ENCODE peak calls at places on chromosomes 3 and 15, in ten cellular contexts. One of them, this sample, is unnamed.

GRCh38 chr3:110459021-110459420 is 612.6 kb upstream of the NECTIN3 start:
- DNase-seq in epithelial cell of esophagus: peak
- DNase-seq in HuH-7: no peak
- DNase-seq in dermis blood vessel endothelial cell: no peak
- DNase-seq in AML-193: no peak
- DNase-seq in GDM1: no peak
- DNase-seq in WERI-Rb-1: no peak
- DNase-seq in NCI-H1092 treated with DMSO at 0.1 percent for 48 hours: no peak
- DNase-seq in PC-3: peak
- DNase-seq in HFFc6: no peak
- DNase-seq in this sample: no peak

GRCh38 chr3:57998366-57999283 is 9.6 kb upstream of the FLNB start:
- DNase-seq in epithelial cell of esophagus: peak
- DNase-seq in HuH-7: no peak
- DNase-seq in dermis blood vessel endothelial cell: no peak
- DNase-seq in AML-193: no peak
- DNase-seq in GDM1: no peak
- DNase-seq in WERI-Rb-1: no peak
- DNase-seq in NCI-H1092 treated with DMSO at 0.1 percent for 48 hours: no peak
- DNase-seq in PC-3: peak
- DNase-seq in HFFc6: no peak
- DNase-seq in this sample: no peak

GRCh38 chr3:59101091-59101738 is 51.4 kb upstream of the CFAP20DC start:
- DNase-seq in epithelial cell of esophagus: peak
- DNase-seq in HuH-7: no peak
- DNase-seq in dermis blood vessel endothelial cell: no peak
- DNase-seq in AML-193: no peak
- DNase-seq in GDM1: no peak
- DNase-seq in WERI-Rb-1: no peak
- DNase-seq in NCI-H1092 treated with DMSO at 0.1 percent for 48 hours: no peak
- DNase-seq in PC-3: peak
- DNase-seq in HFFc6: peak
- DNase-seq in this sample: no peak

GRCh38 chr3:143433787-143434378 is 314.3 kb downstream of the CHST2 start:
- DNase-seq in epithelial cell of esophagus: peak
- DNase-seq in HuH-7: no peak
- DNase-seq in dermis blood vessel endothelial cell: peak
- DNase-seq in AML-193: peak
- DNase-seq in GDM1: peak
- DNase-seq in WERI-Rb-1: peak
- DNase-seq in NCI-H1092 treated with DMSO at 0.1 percent for 48 hours: no peak
- DNase-seq in PC-3: peak
- DNase-seq in HFFc6: no peak
- DNase-seq in this sample: no peak

GRCh38 chr15:90078965-90079364 is 23.3 kb downstream of the IDH2 start:
- DNase-seq in epithelial cell of esophagus: no peak
- DNase-seq in HuH-7: no peak
- DNase-seq in dermis blood vessel endothelial cell: no peak
- DNase-seq in AML-193: no peak
- DNase-seq in GDM1: no peak
- DNase-seq in WERI-Rb-1: no peak
- DNase-seq in NCI-H1092 treated with DMSO at 0.1 percent for 48 hours: no peak
- DNase-seq in PC-3: no peak
- DNase-seq in HFFc6: no peak
- DNase-seq in this sample: no peak

GRCh38 chr3:37458162-37458895 is 283.9 kb upstream of the LRRFIP2 start:
- DNase-seq in epithelial cell of esophagus: no peak
- DNase-seq in HuH-7: no peak
- DNase-seq in dermis blood vessel endothelial cell: no peak
- DNase-seq in AML-193: peak
- DNase-seq in GDM1: peak
- DNase-seq in WERI-Rb-1: no peak
- DNase-seq in NCI-H1092 treated with DMSO at 0.1 percent for 48 hours: no peak
- DNase-seq in PC-3: no peak
- DNase-seq in HFFc6: no peak
- DNase-seq in this sample: no peak

GRCh38 chr15:56917652-56918045 is 795 bp upstream of the TCF12 start:
- DNase-seq in epithelial cell of esophagus: no peak
- DNase-seq in HuH-7: no peak
- DNase-seq in dermis blood vessel endothelial cell: no peak
- DNase-seq in AML-193: no peak
- DNase-seq in GDM1: no peak
- DNase-seq in WERI-Rb-1: no peak
- DNase-seq in NCI-H1092 treated with DMSO at 0.1 percent for 48 hours: peak
- DNase-seq in PC-3: no peak
- DNase-seq in HFFc6: no peak
- DNase-seq in this sample: no peak

GRCh38 chr3:63056932-63057331 is 181.7 kb upstream of the CADPS start:
- DNase-seq in epithelial cell of esophagus: no peak
- DNase-seq in HuH-7: no peak
- DNase-seq in dermis blood vessel endothelial cell: no peak
- DNase-seq in AML-193: no peak
- DNase-seq in GDM1: no peak
- DNase-seq in WERI-Rb-1: no peak
- DNase-seq in NCI-H1092 treated with DMSO at 0.1 percent for 48 hours: no peak
- DNase-seq in PC-3: no peak
- DNase-seq in HFFc6: no peak
- DNase-seq in this sample: no peak

GRCh38 chr3:155748611-155749365 is 3.9 kb upstream of the PLCH1 start:
- DNase-seq in epithelial cell of esophagus: no peak
- DNase-seq in HuH-7: no peak
- DNase-seq in dermis blood vessel endothelial cell: no peak
- DNase-seq in AML-193: no peak
- DNase-seq in GDM1: no peak
- DNase-seq in WERI-Rb-1: no peak
- DNase-seq in NCI-H1092 treated with DMSO at 0.1 percent for 48 hours: no peak
- DNase-seq in PC-3: peak
- DNase-seq in HFFc6: no peak
- DNase-seq in this sample: no peak

This sample was measured in esophagus squamous epithelium.